ENCODE peak calls at places on chromosome 18, in seven cellular contexts. U is A673; T is astrocyte; V is CD8-positive, alpha-beta T cell; L is endothelial cell of umbilical vein; S is Panc1; X is colonic mucosa. F is an unnamed sample. For H3K36me3 and H3K4me1, the result is how much of the 10 kb centered on the place peaks cover.

GRCh38 chr18:32349728-32350395 is 120.8 kb downstream of the GAREM1 start:
- DNase-seq in U (peak), S (peak), T (peak), V (no peak), X (peak), L (peak), F (no peak)

GRCh38 chr18:23053756-23054457 is 81.4 kb upstream of the CABLES1 start:
- DNase-seq in S (no peak), L (peak), X (no peak), T (peak), V (no peak), U (peak), F (no peak)

GRCh38 chr18:75220786-75221355 is 10.3 kb downstream of the TSHZ1 start:
- DNase-seq in V (no peak), U (no peak), X (no peak), L (no peak), T (no peak), S (no peak), F (no peak)

GRCh38 chr18:75478996-75479870 is 51.7 kb upstream of the SMIM21 start:
- DNase-seq in T (peak), S (peak), X (no peak), V (no peak), U (peak), L (peak), F (no peak)

GRCh38 chr18:32093106-32093511 is 1.4 kb downstream of the RNF138 start:
- DNase-seq in L (peak), S (no peak), T (peak), V (peak), X (peak), U (peak), F (peak)

GRCh38 chr18:59488899-59489298 is 129.8 kb upstream of the LMAN1 start:
- DNase-seq in X (no peak), T (no peak), V (no peak), S (no peak), U (no peak), L (no peak), F (no peak)

GRCh38 chr18:7603259-7604000 is 36.3 kb downstream of the PTPRM start:
- DNase-seq in L (no peak), X (no peak), U (no peak), V (no peak), S (no peak), T (no peak), F (no peak)

GRCh38 chr18:6994053-6994452 is 123.5 kb downstream of the LAMA1 start:
- DNase-seq in L (no peak), T (no peak), V (no peak), S (no peak), X (no peak), U (no peak), F (no peak)

GRCh38 chr18:34492652-34493051 is 217.4 kb upstream of the DTNA start:
- DNase-seq in X (no peak), U (peak), T (no peak), L (no peak), S (no peak), V (no peak), F (no peak)

GRCh38 chr18:75162467-75162866 is 46.5 kb downstream of the PTGR3 start:
- DNase-seq in L (no peak), U (no peak), V (no peak), T (peak), X (no peak), S (no peak), F (no peak)

GRCh38 chr18:64017870-64018269 is 48.0 kb downstream of the SERPINB8 start:
- DNase-seq in L (peak), U (peak), S (peak), V (no peak), T (peak), X (no peak), F (no peak)

GRCh38 chr18:48021273-48021914 is 90.9 kb upstream of the SMAD2 start:
- DNase-seq in L (no peak), S (no peak), T (no peak), V (no peak), U (no peak), X (no peak), F (no peak)

GRCh38 chr18:9619545-9619944 is 5.2 kb upstream of the PPP4R1 start:
- DNase-seq in V (no peak), X (no peak), U (peak), S (no peak), T (peak), L (peak), F (no peak)

GRCh38 chr18:26386002-26386401 is 159.8 kb downstream of the TAF4B start:
- DNase-seq in S (no peak), U (peak), L (peak), V (no peak), T (peak), X (no peak), F (no peak)

GRCh38 chr18:48098538-48098937 is 168.1 kb upstream of the SMAD2 start:
- DNase-seq in S (no peak), V (no peak), T (no peak), X (no peak), L (no peak), U (no peak), F (no peak)

GRCh38 chr18:3460823-3461398 is 10.9 kb downstream of the TGIF1 start:
- DNase-seq in V (no peak), T (no peak), S (no peak), X (no peak), U (no peak), L (no peak), F (no peak)
- H3K36me3 ChIP-seq in V (under half), T (under half), S (under half), X (under half), U (half or more), L (under half), F (under half)

GRCh38 chr18:70182548-70182947 is 22.9 kb downstream of the RTTN start:
- DNase-seq in L (no peak), T (no peak), S (no peak), U (no peak), X (no peak), V (no peak), F (no peak)

GRCh38 chr18:70181725-70182124 is 23.8 kb downstream of the RTTN start:
- DNase-seq in S (no peak), T (peak), X (no peak), U (no peak), V (no peak), L (no peak), F (no peak)

GRCh38 chr18:70188113-70188512 is 17.4 kb downstream of the RTTN start:
- DNase-seq in T (no peak), S (no peak), X (no peak), V (no peak), U (no peak), L (no peak), F (no peak)

GRCh38 chr18:70181015-70181414 is 24.5 kb downstream of the RTTN start:
- DNase-seq in T (peak), X (no peak), U (peak), S (no peak), V (no peak), L (peak), F (no peak)

DNA sequence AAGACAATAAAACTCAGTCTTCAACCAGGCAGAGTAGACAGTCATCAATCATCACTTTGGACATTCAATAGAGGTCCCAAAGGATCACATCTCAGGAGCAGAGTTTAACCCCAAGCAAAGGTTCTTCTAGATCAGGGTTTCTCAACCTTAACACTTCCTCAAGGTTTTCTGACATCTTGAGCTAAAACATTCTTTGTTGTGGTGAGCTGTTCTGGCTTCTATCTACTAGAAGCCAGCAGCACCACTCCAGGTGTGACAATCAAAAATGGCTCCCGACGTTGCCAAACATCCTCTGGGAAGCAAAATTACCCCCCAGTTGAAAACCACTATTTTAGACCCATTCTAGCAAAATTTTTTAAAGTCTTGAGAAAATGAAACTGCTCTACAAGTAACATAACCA is 22.0 kb downstream of the RTTN start:
- DNase-seq in U (no peak), L (no peak), S (no peak), T (no peak), X (no peak), V (no peak), F (no peak)
- H3K4me1 ChIP-seq in U (under half), L (under half), S (under half), T (under half), X (under half), V (under half), F (under half)

GRCh38 chr18:12342661-12343060 is 34.4 kb downstream of the AFG3L2 start:
- DNase-seq in V (no peak), U (no peak), X (no peak), S (no peak), T (no peak), L (no peak), F (no peak)

GRCh38 chr18:12347895-12348294 is 29.1 kb downstream of the AFG3L2 start:
- DNase-seq in L (no peak), U (no peak), V (no peak), S (no peak), X (no peak), T (no peak), F (no peak)

GRCh38 chr18:12346240-12346565 is 30.8 kb downstream of the AFG3L2 start:
- DNase-seq in U (no peak), S (no peak), L (no peak), V (no peak), X (no peak), T (no peak), F (no peak)

DNA sequence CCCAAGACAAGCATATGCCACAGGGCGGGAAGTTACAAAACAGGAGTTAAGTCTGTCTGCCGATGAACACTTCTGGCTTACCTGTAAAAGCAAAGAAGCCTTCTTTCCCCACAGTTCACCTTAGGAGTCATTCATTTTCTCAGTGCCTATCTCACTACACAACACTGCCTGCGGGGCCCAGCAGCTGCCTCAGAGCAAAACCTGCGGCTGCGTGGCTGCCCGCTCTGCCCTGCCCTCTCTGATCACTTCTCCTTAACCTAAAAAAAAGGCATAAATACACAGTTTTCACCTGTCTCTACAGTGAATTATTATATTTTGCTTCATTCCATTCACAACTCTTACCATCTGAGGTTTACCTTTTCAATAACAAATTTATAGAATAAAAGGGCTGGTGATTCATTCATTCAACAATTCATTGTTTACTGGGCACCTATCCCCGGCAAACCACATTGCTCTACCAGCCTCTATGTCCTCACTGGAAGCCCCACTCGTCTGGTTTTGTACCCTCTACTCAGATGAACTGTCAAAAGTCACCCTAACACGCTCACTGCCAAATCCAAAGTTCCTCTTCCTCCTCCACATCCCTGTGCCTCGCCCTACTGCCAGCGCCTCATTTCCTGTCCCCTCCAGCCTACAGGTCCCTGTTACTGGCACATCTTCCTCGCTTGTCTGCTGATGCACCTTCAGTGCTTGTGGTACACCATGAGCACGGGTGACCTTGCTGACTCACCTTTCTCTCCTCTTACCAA is 31.4 kb downstream of the AFG3L2 start:
- DNase-seq in V (no peak), T (no peak), X (no peak), L (no peak), S (no peak), U (no peak), F (no peak)
- H3K36me3 ChIP-seq in V (under half), T (under half), X (under half), L (under half), S (under half), U (half or more), F (under half)

DNA sequence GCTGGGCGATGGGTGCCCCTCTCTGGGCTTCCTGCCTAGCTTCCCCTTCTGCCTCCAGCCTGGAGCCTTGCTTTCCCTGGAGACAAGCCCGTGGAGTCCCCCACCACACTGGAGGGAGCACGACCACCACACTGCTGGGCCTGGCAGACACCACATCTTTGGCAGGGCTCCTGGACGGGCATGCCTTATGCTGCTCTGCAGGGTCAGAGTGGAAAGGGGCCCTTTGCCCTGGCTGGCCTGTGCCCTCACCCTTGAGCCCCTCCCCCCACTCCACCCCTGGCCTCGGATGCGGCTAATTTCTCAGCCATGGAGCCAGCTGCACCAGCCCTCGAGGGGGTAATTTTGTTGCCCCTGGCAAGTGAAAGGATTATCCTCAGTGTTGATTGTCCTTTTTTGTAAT is 194.5 kb downstream of the LOXHD1 start:
- DNase-seq in V (no peak), T (no peak), X (no peak), L (no peak), U (no peak), S (no peak), F (no peak)
- H3K4me1 ChIP-seq in V (under half), T (under half), X (under half), L (under half), U (under half), S (under half), F (under half)

GRCh38 chr18:36031903-36032302 is 35.5 kb downstream of the RPRD1A start:
- DNase-seq in U (no peak), X (no peak), L (no peak), T (no peak), V (no peak), S (no peak), F (no peak)

GRCh38 chr18:36025025-36025424 is 42.3 kb downstream of the RPRD1A start:
- DNase-seq in S (no peak), X (no peak), U (no peak), L (peak), T (peak), V (no peak), F (no peak)

GRCh38 chr18:36023336-36023735 is 44.0 kb downstream of the RPRD1A start:
- DNase-seq in T (no peak), U (no peak), S (no peak), L (no peak), V (no peak), X (no peak), F (no peak)

GRCh38 chr18:36031407-36031806 is 36.0 kb downstream of the RPRD1A start:
- DNase-seq in V (no peak), U (no peak), X (no peak), T (no peak), L (no peak), S (no peak), F (no peak)

GRCh38 chr18:36028859-36029258 is 38.5 kb downstream of the RPRD1A start:
- DNase-seq in X (no peak), T (peak), L (no peak), S (no peak), U (no peak), V (no peak), F (no peak)
- H3K36me3 ChIP-seq in X (under half), T (under half), L (under half), S (under half), U (under half), V (under half), F (under half)

F was measured in aorta.